ENCODE peak calls at places on chromosomes 3 and 15, in eight cellular contexts. H is GM13977; A is Kasumi-1; T is WTC11; C is cardiac muscle cell; I is PC-9; N is stimulated activated naive B cell treated with anti-CD40 and anti-IgM and Interleukin-4, amounts not matched to agents 10 μg/mL and 1 μg/mL and 100 μg/mL, for 72 hours; G is GM23248. B is an unnamed sample.

GRCh38 chr3:127675651-127676391 is 3.1 kb downstream of the ABTB1 start:
- DNase-seq in T (peak; percentile 10), C (no peak), N (no peak), A (no peak), I (no peak), G (no peak), H (no peak), B (no peak)

GRCh38 chr15:51126842-51127241 is 32.1 kb upstream of the TNFAIP8L3 start:
- DNase-seq in A (peak; percentile 28), G (no peak), C (no peak), I (no peak), T (no peak), N (no peak), H (no peak), B (no peak)

GRCh38 chr3:115693868-115694267 is 70.6 kb downstream of the GAP43 start:
- DNase-seq in G (no peak), A (no peak), I (no peak), H (no peak), T (no peak), N (no peak), C (no peak), B (no peak)

GRCh38 chr15:42001236-42001635 is 19.6 kb downstream of the PLA2G4E start:
- DNase-seq in H (no peak), G (no peak), I (no peak), C (no peak), A (no peak), N (no peak), T (no peak), B (no peak)

GRCh38 chr15:51600114-51600513 is 22.5 kb downstream of the DMXL2 start:
- DNase-seq in N (no peak), A (no peak), G (peak; percentile 23), I (peak; percentile 55), C (no peak), H (no peak), T (no peak), B (no peak)

GRCh38 chr15:85482896-85483295 is 102.5 kb downstream of the AKAP13 start:
- DNase-seq in T (no peak), H (no peak), I (peak; percentile 25), A (peak; percentile 77), G (peak; percentile 91), N (no peak), C (peak; percentile 56), B (no peak)

GRCh38 chr3:142858043-142858442 is 30.8 kb downstream of the PCOLCE2 start:
- DNase-seq in I (no peak), N (no peak), T (no peak), H (no peak), G (no peak), A (no peak), C (no peak), B (no peak)

GRCh38 chr3:16900779-16901440 is 16.2 kb downstream of the PLCL2 start:
- DNase-seq in H (no peak), G (no peak), N (no peak), I (no peak), C (no peak), T (no peak), A (no peak), B (no peak)

GRCh38 chr15:41794081-41794480 is 19.8 kb downstream of the MAPKBP1 start:
- DNase-seq in C (no peak), T (no peak), N (no peak), H (no peak), A (no peak), I (no peak), G (peak; percentile 82), B (no peak)

GRCh38 chr3:9778102-9778501 is 8.4 kb upstream of the CAMK1 start:
- DNase-seq in H (peak; percentile 44), A (no peak), T (no peak), N (peak; percentile 48), I (no peak), C (peak; percentile 56), G (peak; percentile 95), B (peak; percentile 50)

GRCh38 chr3:64621726-64622400 is 65.9 kb downstream of the ADAMTS9 start:
- DNase-seq in H (no peak), T (no peak), A (no peak), I (no peak), C (no peak), N (no peak), G (peak; percentile 33), B (no peak)

GRCh38 chr3:58207954-58208353 is 2.8 kb downstream of the DNASE1L3 start:
- DNase-seq in G (no peak), A (no peak), C (no peak), T (no peak), H (no peak), N (no peak), I (no peak), B (no peak)

GRCh38 chr15:96334017-96334704 is 3.7 kb downstream of the NR2F2 start:
- DNase-seq in C (no peak), A (no peak), N (no peak), I (no peak), G (no peak), H (no peak), T (peak; percentile 32), B (no peak)

GRCh38 chr15:95019907-95020306 is 788.5 kb downstream of the MCTP2 start:
- DNase-seq in G (peak; percentile 14), A (no peak), T (no peak), H (no peak), I (no peak), C (no peak), N (no peak), B (no peak)

GRCh38 chr3:12308517-12308916 is 19.6 kb downstream of the PPARG start:
- DNase-seq in A (no peak), G (peak; percentile 80), I (no peak), H (no peak), N (no peak), T (no peak), C (peak; percentile 84), B (no peak)

GRCh38 chr3:50604628-50605588 is 6.7 kb downstream of the CISH start:
- DNase-seq in G (no peak), I (peak; percentile 74), N (peak; percentile 76), T (no peak), C (no peak), H (no peak), A (peak; percentile 30), B (no peak)

GRCh38 chr3:42819351-42819965 is 10.2 kb downstream of the ACKR2 start:
- DNase-seq in A (no peak), C (no peak), H (no peak), I (no peak), T (peak; percentile 40), G (no peak), N (no peak), B (no peak)

GRCh38 chr15:71397377-71397776 is 282.1 kb downstream of the THSD4 start:
- DNase-seq in I (no peak), G (no peak), C (peak; percentile 50), T (no peak), A (no peak), N (no peak), H (no peak), B (no peak)

GRCh38 chr3:39977058-39977794 is 167.8 kb downstream of the MYRIP start:
- DNase-seq in N (no peak), I (no peak), G (no peak), T (no peak), C (no peak), H (no peak), A (no peak), B (no peak)